ENCODE peak calls at places on chromosomes 6 and 20, in four cellular contexts. L, E, Y and O are unnamed samples.

GRCh38 chr20:41229259-41229658 is 88.3 kb downstream of the ZHX3 start:
- DNase-seq in L (no peak), E (no peak), Y (no peak), O (no peak)

GRCh38 chr6:166738361-166738760 is 111.3 kb upstream of the RPS6KA2 start:
- DNase-seq in L (no peak), E (no peak), Y (no peak), O (no peak)

GRCh38 chr6:31010393-31011060 is at the start of gene MUC22:
- DNase-seq in L (no peak), E (no peak), Y (no peak), O (no peak)

GRCh38 chr6:158638393-158638792 is 6.2 kb downstream of the DYNLT1 start:
- DNase-seq in L (no peak), E (no peak), Y (no peak), O (no peak)

GRCh38 chr6:28720357-28721231 is 194.9 kb downstream of the GPX5 start:
- DNase-seq in L (no peak), E (no peak), Y (no peak), O (no peak)

GRCh38 chr6:130143709-130144108 is 79.0 kb downstream of the SAMD3 start:
- DNase-seq in L (no peak), E (no peak), Y (no peak), O (no peak)

GRCh38 chr6:20432692-20433091 is 31.0 kb downstream of the E2F3 start:
- DNase-seq in L (no peak), E (no peak), Y (no peak), O (no peak)

GRCh38 chr6:145866449-145867401 is 52.1 kb upstream of the FBXO30 start:
- DNase-seq in L (no peak), E (no peak), Y (no peak), O (no peak)

GRCh38 chr6:151254451-151255081 is 14.8 kb downstream of the AKAP12 start:
- DNase-seq in L (no peak), E (no peak), Y (no peak), O (no peak)

GRCh38 chr6:161272600-161273355 is 1.1 kb downstream of the AGPAT4 start:
- DNase-seq in L (no peak), E (no peak), Y (no peak), O (peak; percentile 28)

GRCh38 chr20:48342822-48343513 is 484.8 kb downstream of the PREX1 start:
- DNase-seq in L (no peak), E (no peak), Y (no peak), O (no peak)

GRCh38 chr6:101516553-101516952 is 123.0 kb downstream of the GRIK2 start:
- DNase-seq in L (no peak), E (no peak), Y (no peak), O (no peak)

GRCh38 chr6:41083072-41083471 is 10.3 kb downstream of the NFYA start:
- DNase-seq in L (no peak), E (no peak), Y (no peak), O (no peak)

GRCh38 chr6:41079080-41079479 is 6.3 kb downstream of the NFYA start:
- DNase-seq in L (no peak), E (no peak), Y (no peak), O (no peak)

GRCh38 chr6:41077536-41077935 is 4.8 kb downstream of the NFYA start:
- DNase-seq in L (no peak), E (no peak), Y (no peak), O (no peak)

GRCh38 chr6:41085182-41085581 is 12.4 kb downstream of the NFYA start:
- DNase-seq in L (no peak), E (no peak), Y (no peak), O (no peak)

DNA sequence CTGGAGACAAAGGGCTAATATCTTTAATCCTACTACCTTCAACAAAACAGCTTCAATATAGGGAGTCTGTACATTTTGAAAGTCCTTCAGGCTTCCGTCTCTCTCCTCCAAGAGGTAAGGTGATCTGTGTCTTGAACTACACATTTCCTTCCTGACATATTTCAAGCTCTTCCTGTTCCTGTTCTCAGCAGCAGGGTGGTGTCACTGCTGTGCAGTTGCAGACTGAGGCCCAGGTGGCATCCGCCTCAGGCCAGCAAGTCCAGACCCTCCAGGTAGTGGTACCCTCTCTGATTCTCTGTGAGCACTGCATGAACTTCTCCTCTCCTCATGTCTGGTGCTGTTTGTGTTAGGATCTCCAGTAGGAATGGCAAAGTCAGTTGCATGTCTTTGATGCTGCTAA is 7.8 kb downstream of the NFYA start:
- DNase-seq in L (no peak), E (no peak), Y (no peak), O (no peak)
- TF ChIP-seq SUZ12 in L (no peak), E (no peak), Y (no peak), O (no peak)

GRCh38 chr6:25111782-25112181 is 167.4 kb upstream of the CARMIL1 start:
- DNase-seq in L (no peak), E (no peak), Y (no peak), O (no peak)

GRCh38 chr6:25107218-25107617 is 171.5 kb upstream of the RIPOR2 start:
- DNase-seq in L (no peak), E (no peak), Y (no peak), O (no peak)

GRCh38 chr6:25113436-25113835 is 165.7 kb upstream of the CARMIL1 start:
- DNase-seq in L (no peak), E (no peak), Y (no peak), O (no peak)

GRCh38 chr6:25118038-25118437 is 161.1 kb upstream of the CARMIL1 start:
- DNase-seq in L (no peak), E (no peak), Y (no peak), O (no peak)

GRCh38 chr6:25112207-25112874 is 166.8 kb upstream of the CARMIL1 start:
- DNase-seq in L (no peak), E (no peak), Y (no peak), O (no peak)
- TF ChIP-seq SUZ12 in L (no peak), E (no peak), Y (no peak), O (no peak)

DNA sequence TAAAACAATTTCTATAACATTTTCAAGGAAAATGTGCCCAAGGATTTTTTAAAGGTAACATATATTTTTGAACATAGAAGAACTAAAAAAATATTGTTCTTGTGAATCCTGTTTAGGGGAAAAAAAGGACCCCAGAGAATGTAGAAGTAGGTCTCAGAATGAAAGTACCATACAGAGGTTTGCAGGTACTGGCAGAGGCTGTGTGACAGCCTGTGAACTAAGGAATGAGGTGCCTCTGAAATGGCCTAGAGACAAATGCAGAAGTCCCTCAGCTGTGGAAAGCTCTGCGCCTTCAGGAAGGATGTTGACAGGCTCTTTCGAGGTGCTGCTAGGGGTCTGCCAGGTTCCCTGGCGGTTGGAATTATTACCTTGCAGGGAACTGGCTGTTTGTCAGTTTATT is 8.5 kb upstream of the TUBB2B start:
- DNase-seq in L (no peak), E (no peak), Y (no peak), O (no peak)
- TF ChIP-seq SUZ12 in L (no peak), E (no peak), Y (no peak), O (no peak)

DNA sequence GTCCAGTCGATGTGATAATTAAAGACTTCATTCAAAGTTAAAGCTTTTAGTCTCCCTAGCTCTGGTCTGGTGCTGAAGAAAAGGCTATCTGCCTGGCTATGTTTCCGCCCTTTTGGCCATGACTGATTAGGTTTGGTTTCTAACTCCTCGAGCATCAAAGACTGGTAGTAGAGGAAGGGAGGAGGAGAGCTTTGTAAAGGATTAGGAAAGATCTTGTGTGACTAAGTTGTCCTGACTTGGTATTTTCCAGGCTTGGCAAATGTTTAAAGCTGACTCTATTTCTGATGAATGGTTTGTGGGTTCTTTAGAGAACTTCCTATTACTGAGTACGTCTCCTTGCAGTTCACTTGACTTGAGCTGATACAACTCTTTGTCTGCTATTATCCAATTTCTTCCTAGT is 312.9 kb downstream of the GJA1 start:
- DNase-seq in L (no peak), E (no peak), Y (no peak), O (no peak)
- TF ChIP-seq SUZ12 in L (no peak), E (no peak), Y (no peak), O (no peak)

GRCh38 chr6:164020142-164020541 is 605.6 kb downstream of the QKI start:
- DNase-seq in L (no peak), E (no peak), Y (no peak), O (no peak)
- TF ChIP-seq SUZ12 in L (no peak), E (no peak), Y (no peak), O (no peak)

DNA sequence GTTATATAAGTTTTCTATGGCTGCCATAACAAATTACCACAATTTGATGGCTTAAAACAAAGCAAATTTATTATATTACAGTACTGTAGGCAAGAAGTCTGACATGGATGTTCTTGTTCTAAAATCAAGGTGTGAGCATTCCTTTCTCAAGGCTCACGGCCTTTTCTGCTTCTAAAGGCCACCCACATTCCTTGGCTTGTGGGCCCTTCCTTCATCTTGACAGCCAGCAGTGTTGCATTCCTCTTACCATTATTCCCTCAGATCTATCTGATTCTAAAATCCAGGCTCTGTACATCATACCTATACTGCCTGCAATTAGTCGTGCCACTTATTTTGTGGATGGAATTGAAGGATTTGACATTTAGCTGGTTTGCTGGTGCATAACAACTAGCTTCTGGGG is 3.6 kb downstream of the CNBD2 start:
- DNase-seq in L (no peak), E (no peak), Y (no peak), O (no peak)
- TF ChIP-seq SUZ12 in L (no peak), E (no peak), Y (no peak), O (no peak)